ENCODE peak calls at places on chromosomes 6 and 20, in nine cellular contexts. Y, H, N, T, L, Z, I, A and K are unnamed samples. For H3K27me3, the result is how much of the 10 kb centered on the place peaks cover.

GRCh38 chr20:42531675-42531985 is 658.1 kb downstream of the PTPRT start:
- DNase-seq in H (no peak), T (no peak), I (no peak), L (no peak), Y (no peak), Z (no peak), A (no peak), N (peak), K (no peak)

GRCh38 chr6:92538296-92538695 is 881.1 kb downstream of the EPHA7 start:
- DNase-seq in A (no peak), Y (no peak), L (no peak), T (no peak), Z (no peak), H (no peak), N (no peak), I (no peak), K (no peak)

GRCh38 chr6:10397756-10398438 is 17.0 kb downstream of the TFAP2A start:
- DNase-seq in I (no peak), Z (no peak), A (no peak), L (no peak), Y (no peak), H (no peak), T (no peak), N (no peak), K (no peak)

GRCh38 chr6:144634371-144634770 is 349.2 kb downstream of the UTRN start:
- DNase-seq in I (no peak), H (no peak), Z (no peak), L (no peak), A (no peak), Y (no peak), N (no peak), T (no peak), K (no peak)

GRCh38 chr20:49579874-49580817 is 12.2 kb upstream of the PTGIS start:
- DNase-seq in L (no peak), Z (no peak), T (peak), H (no peak), I (no peak), Y (no peak), N (no peak), A (peak), K (no peak)

GRCh38 chr6:125773387-125774341 is 17.1 kb upstream of the NCOA7 start:
- DNase-seq in A (no peak), I (no peak), Z (no peak), Y (no peak), T (no peak), L (no peak), H (no peak), N (no peak), K (no peak)

GRCh38 chr20:25039697-25040437 is 18.1 kb downstream of the ACSS1 start:
- DNase-seq in Z (peak), L (no peak), T (peak), H (peak), A (peak), Y (peak), N (peak), I (peak), K (peak)

GRCh38 chr20:53654932-53655674 is 61.5 kb upstream of the ZNF217 start:
- DNase-seq in I (no peak), L (no peak), A (no peak), Z (peak), H (peak), T (no peak), N (peak), Y (peak), K (no peak)

GRCh38 chr20:13221313-13221672 is 219 bp downstream of the ISM1 start:
- DNase-seq in Y (no peak), N (no peak), L (no peak), T (no peak), H (no peak), A (no peak), I (no peak), Z (no peak), K (no peak)

GRCh38 chr20:8331740-8332412 is 199.8 kb downstream of the PLCB1 start:
- DNase-seq in L (no peak), T (peak), N (peak), H (no peak), Y (peak), Z (no peak), I (no peak), A (no peak), K (no peak)

GRCh38 chr20:1083431-1084080 is 34.8 kb upstream of the PSMF1 start:
- DNase-seq in T (peak), I (no peak), Z (no peak), L (no peak), H (no peak), Y (no peak), N (no peak), A (no peak), K (no peak)

GRCh38 chr6:81751388-81752083 is 945 bp downstream of the TENT5A start:
- DNase-seq in L (peak), I (peak), H (peak), T (peak), Y (peak), N (peak), A (peak), Z (peak), K (peak)

GRCh38 chr6:163605388-163606097 is 191.0 kb downstream of the QKI start:
- DNase-seq in T (no peak), N (no peak), H (no peak), Z (no peak), I (no peak), A (no peak), Y (no peak), L (no peak), K (no peak)

GRCh38 chr6:158805698-158806373 is 13.3 kb downstream of the EZR start:
- DNase-seq in N (no peak), Z (peak), Y (no peak), L (no peak), A (no peak), I (no peak), T (no peak), H (peak), K (no peak)
- TF ChIP-seq POLR2A in N (no peak), Z (no peak), Y (no peak), L (no peak), A (no peak), I (no peak), T (no peak), H (no peak), K (no peak)

GRCh38 chr6:155287762-155288161 is 23.9 kb downstream of the CLDN20 start:
- DNase-seq in Y (no peak), L (no peak), I (no peak), N (no peak), A (no peak), T (no peak), H (no peak), Z (no peak), K (no peak)
- H3K4me3 ChIP-seq in Y (no peak), L (no peak), I (no peak), N (no peak), A (no peak), T (no peak), H (no peak), Z (no peak), K (no peak)

DNA sequence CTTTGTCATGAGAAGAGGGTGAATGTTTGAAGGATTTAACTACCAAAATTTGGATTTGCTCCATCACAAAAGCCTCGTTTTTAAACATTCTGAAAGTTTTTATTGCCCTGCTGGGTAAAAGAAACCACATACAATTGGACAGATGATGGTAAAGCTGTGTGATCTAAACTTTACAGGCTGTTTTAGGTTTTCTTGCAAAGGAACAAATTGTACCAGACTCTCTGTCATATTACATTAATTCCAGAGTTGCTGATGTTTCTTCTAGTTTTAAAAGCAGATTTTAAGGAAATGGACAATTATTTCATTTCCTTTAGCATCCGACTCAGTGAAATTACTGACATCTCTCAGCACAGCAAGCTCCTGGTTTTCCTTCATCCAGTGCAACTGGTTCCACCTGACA is 53.2 kb downstream of the CRYBG1 start:
- DNase-seq in Z (no peak), Y (no peak), L (no peak), H (no peak), T (no peak), I (no peak), A (no peak), N (no peak), K (no peak)
- H3K27me3 ChIP-seq in Z (under half), Y (under half), L (under half), H (under half), T (under half), I (under half), A (under half), N (under half), K (under half)

GRCh38 chr20:46509523-46509922 is 3.8 kb downstream of the ZNF334 start:
- DNase-seq in Y (no peak), I (no peak), N (no peak), H (no peak), L (no peak), T (no peak), A (no peak), Z (no peak), K (no peak)

GRCh38 chr20:46507760-46508407 is 5.5 kb downstream of the ZNF334 start:
- DNase-seq in T (no peak), N (no peak), H (no peak), Z (no peak), A (no peak), Y (no peak), L (no peak), I (no peak), K (no peak)

DNA sequence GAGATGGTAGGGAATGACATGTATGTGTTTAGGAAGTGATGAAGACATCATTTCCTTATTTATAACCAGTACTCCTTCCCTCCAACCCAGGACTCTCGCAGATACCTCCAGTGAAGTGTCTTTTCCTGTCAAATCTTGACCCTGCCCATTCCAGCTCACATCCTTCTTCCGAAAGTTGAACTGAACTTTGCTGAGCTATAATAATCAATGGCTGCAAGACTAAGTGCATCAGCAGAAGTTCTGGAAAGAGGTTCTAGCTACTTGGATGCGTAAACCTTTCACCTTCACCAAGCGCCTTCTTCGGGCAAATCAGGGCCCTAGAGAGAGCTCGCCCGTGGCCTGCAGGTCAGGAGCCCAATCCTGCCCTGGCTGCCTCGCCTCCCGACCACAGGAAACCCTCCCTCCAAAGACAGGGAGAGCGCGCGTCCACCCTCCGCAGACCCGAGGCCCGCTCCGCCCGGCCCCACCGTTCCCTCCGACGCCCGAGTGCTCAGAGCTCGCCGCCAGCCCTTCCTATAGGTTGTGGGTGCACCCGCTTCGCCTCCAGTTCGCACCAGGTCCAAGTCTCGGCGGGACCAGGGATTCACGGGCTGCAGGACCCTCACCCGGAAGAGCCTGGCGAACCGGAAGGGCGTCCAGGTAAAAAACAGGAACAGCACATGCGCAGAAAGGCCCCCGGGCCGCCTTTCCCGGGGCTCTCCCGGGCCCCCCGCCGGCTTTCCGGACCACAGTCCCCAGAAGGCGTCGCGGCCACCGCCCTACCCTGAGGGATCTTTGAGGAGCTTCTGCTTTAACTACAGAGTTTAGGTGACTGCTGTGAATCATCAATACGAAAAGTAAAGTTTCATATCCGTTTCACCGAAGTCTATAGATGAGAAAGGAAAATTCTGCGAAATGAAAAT is at the start of gene ZNF334:
- DNase-seq in N (peak), T (peak), Z (peak), Y (peak), A (peak), L (no peak), I (peak), H (peak), K (peak)
- TF ChIP-seq POLR2A in N (peak), T (no peak), Z (no peak), Y (peak), A (no peak), L (no peak), I (peak), H (no peak), K (no peak)

GRCh38 chr6:127518212-127518709 is 874 bp downstream of the MTCL3 start:
- DNase-seq in T (no peak), Z (no peak), L (no peak), N (no peak), I (no peak), Y (no peak), A (no peak), H (no peak), K (no peak)
- H3K4me3 ChIP-seq in T (peak), Z (no peak), L (no peak), N (no peak), I (no peak), Y (no peak), A (no peak), H (no peak), K (no peak)

GRCh38 chr20:63064745-63065711 is 58.3 kb upstream of the BHLHE23 start:
- DNase-seq in T (no peak), I (peak), A (peak), Z (no peak), H (no peak), N (no peak), L (no peak), Y (no peak), K (peak)

GRCh38 chr20:63067721-63068560 is 61.2 kb upstream of the BHLHE23 start:
- DNase-seq in A (peak), N (no peak), Y (no peak), T (no peak), L (no peak), I (peak), Z (no peak), H (no peak), K (no peak)

GRCh38 chr20:63065911-63066310 is 59.1 kb upstream of the BHLHE23 start:
- DNase-seq in Z (no peak), L (no peak), N (no peak), Y (no peak), H (no peak), I (peak), T (no peak), A (peak), K (no peak)

GRCh38 chr20:63067266-63067635 is 60.5 kb upstream of the BHLHE23 start:
- DNase-seq in L (no peak), I (peak), N (no peak), Z (no peak), A (peak), H (no peak), Y (no peak), T (no peak), K (no peak)

GRCh38 chr20:63066506-63067265 is 59.9 kb upstream of the BHLHE23 start:
- DNase-seq in T (no peak), I (peak), A (peak), Y (no peak), Z (no peak), L (no peak), N (no peak), H (no peak), K (no peak)
- H3K27me3 ChIP-seq in T (under half), I (under half), A (half or more), Y (under half), Z (half or more), L (under half), N (under half), H (half or more), K (under half)

GRCh38 chr20:62119591-62120364 is 2.5 kb upstream of the LSM14B start:
- DNase-seq in Z (peak), A (no peak), T (no peak), L (no peak), I (no peak), H (no peak), Y (no peak), N (peak), K (no peak)
- TF ChIP-seq POLR2A in Z (no peak), A (no peak), T (no peak), L (no peak), I (peak), H (no peak), Y (no peak), N (no peak), K (no peak)

DNA sequence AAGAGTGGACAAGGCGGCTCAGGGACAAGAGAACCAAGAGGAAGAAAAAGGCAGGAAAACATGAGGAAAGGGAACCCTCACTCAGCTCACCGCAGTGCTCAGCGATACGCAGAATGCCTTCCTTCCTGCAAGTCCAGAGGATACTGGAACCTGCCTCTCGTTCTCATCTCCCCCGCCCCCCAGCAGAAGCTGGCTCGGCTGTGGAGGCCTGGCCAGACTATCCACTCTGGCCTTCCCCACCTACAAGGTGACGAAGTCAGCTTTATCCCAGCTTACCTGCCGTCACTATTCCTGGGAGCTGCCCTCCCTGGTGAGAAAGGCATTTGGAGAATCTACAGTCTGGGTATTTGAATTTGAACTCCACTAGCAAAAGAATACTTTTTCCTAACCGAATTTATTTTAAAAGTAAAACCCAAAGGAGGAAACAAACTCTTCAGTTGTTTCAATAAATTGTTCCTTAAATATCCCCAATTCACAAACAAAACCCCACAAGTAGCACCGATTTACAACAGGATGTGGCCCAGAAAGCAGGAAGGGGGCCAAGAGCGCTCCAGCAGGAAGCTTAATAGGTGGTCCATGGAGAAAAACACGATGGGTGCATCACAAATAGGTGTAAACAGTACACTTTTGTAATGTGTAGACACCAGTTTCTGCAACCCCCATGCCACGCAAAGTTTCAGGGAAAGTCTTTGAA is 2.1 kb upstream of the DIDO1 start:
- DNase-seq in A (no peak), N (no peak), H (no peak), T (no peak), Y (no peak), L (no peak), Z (peak), I (no peak), K (no peak)
- H3K4me3 ChIP-seq in A (peak), N (no peak), H (peak), T (peak), Y (no peak), L (no peak), Z (peak), I (peak), K (peak)